ENCODE peak calls at places on chromosomes 13 and 19, in five cellular contexts. One of them, this sample, is unnamed.

GRCh38 chr13:87042946-87043345 is 628.2 kb upstream of the SLITRK5 start:
- DNase-seq in activated B cell treated with CpG ODN at 0.5 μM for 24 hours: no peak
- DNase-seq in uterus: no peak
- DNase-seq in esophagus squamous epithelium: no peak
- DNase-seq in AG09309: no peak
- DNase-seq in this sample: no peak

GRCh38 chr13:109874921-109875454 is 88.6 kb upstream of the IRS2 start:
- DNase-seq in esophagus squamous epithelium: no peak
- DNase-seq in AG09309: peak
- DNase-seq in activated B cell treated with CpG ODN at 0.5 μM for 24 hours: no peak
- DNase-seq in uterus: no peak
- DNase-seq in this sample: no peak

GRCh38 chr13:32734511-32734910 is 148.3 kb downstream of the PDS5B start:
- DNase-seq in esophagus squamous epithelium: no peak
- DNase-seq in activated B cell treated with CpG ODN at 0.5 μM for 24 hours: no peak
- DNase-seq in uterus: no peak
- DNase-seq in AG09309: peak
- DNase-seq in this sample: no peak

GRCh38 chr19:3743486-3743885 is 18.0 kb downstream of the APBA3 start:
- DNase-seq in AG09309: no peak
- DNase-seq in esophagus squamous epithelium: no peak
- DNase-seq in activated B cell treated with CpG ODN at 0.5 μM for 24 hours: no peak
- DNase-seq in uterus: no peak
- DNase-seq in this sample: no peak

GRCh38 chr19:39679056-39679790 is 23.5 kb downstream of the LGALS16 start:
- DNase-seq in AG09309: no peak
- DNase-seq in activated B cell treated with CpG ODN at 0.5 μM for 24 hours: no peak
- DNase-seq in uterus: no peak
- DNase-seq in esophagus squamous epithelium: no peak
- DNase-seq in this sample: no peak

GRCh38 chr19:38409631-38410133 is 6.8 kb downstream of the FAM98C start:
- DNase-seq in esophagus squamous epithelium: no peak
- DNase-seq in activated B cell treated with CpG ODN at 0.5 μM for 24 hours: no peak
- DNase-seq in uterus: no peak
- DNase-seq in AG09309: no peak
- DNase-seq in this sample: no peak

GRCh38 chr19:35911790-35912189 is 3.7 kb upstream of the TYROBP start:
- DNase-seq in uterus: no peak
- DNase-seq in activated B cell treated with CpG ODN at 0.5 μM for 24 hours: no peak
- DNase-seq in AG09309: no peak
- DNase-seq in esophagus squamous epithelium: no peak
- DNase-seq in this sample: no peak

GRCh38 chr13:32246468-32246867 is 68.7 kb downstream of the ZAR1L start:
- DNase-seq in activated B cell treated with CpG ODN at 0.5 μM for 24 hours: no peak
- DNase-seq in esophagus squamous epithelium: no peak
- DNase-seq in uterus: peak
- DNase-seq in AG09309: no peak
- DNase-seq in this sample: no peak

GRCh38 chr13:88176231-88176630 is 505.1 kb downstream of the SLITRK5 start:
- DNase-seq in AG09309: no peak
- DNase-seq in esophagus squamous epithelium: no peak
- DNase-seq in uterus: no peak
- DNase-seq in activated B cell treated with CpG ODN at 0.5 μM for 24 hours: no peak
- DNase-seq in this sample: no peak

GRCh38 chr19:16584825-16585801 is 12.9 kb upstream of the SLC35E1 start:
- DNase-seq in esophagus squamous epithelium: no peak
- DNase-seq in uterus: no peak
- DNase-seq in activated B cell treated with CpG ODN at 0.5 μM for 24 hours: peak
- DNase-seq in AG09309: no peak
- DNase-seq in this sample: no peak

GRCh38 chr19:28960986-28961705 is 251.8 kb downstream of the UQCRFS1 start:
- DNase-seq in activated B cell treated with CpG ODN at 0.5 μM for 24 hours: no peak
- DNase-seq in esophagus squamous epithelium: no peak
- DNase-seq in uterus: no peak
- DNase-seq in AG09309: no peak
- DNase-seq in this sample: no peak

GRCh38 chr13:24150613-24151012 is 9.9 kb upstream of the SPATA13 start:
- DNase-seq in esophagus squamous epithelium: no peak
- DNase-seq in activated B cell treated with CpG ODN at 0.5 μM for 24 hours: no peak
- DNase-seq in AG09309: no peak
- DNase-seq in uterus: no peak
- DNase-seq in this sample: no peak

GRCh38 chr13:75421133-75421532 is 60.8 kb downstream of the TBC1D4 start:
- DNase-seq in esophagus squamous epithelium: no peak
- DNase-seq in AG09309: no peak
- DNase-seq in uterus: no peak
- DNase-seq in activated B cell treated with CpG ODN at 0.5 μM for 24 hours: no peak
- DNase-seq in this sample: no peak

GRCh38 chr19:22882797-22883196 is 50.7 kb downstream of the ZNF723 start:
- DNase-seq in uterus: no peak
- DNase-seq in activated B cell treated with CpG ODN at 0.5 μM for 24 hours: no peak
- DNase-seq in esophagus squamous epithelium: no peak
- DNase-seq in AG09309: no peak
- DNase-seq in this sample: no peak

GRCh38 chr13:29908411-29908810 is 58.0 kb upstream of the UBL3 start:
- DNase-seq in esophagus squamous epithelium: no peak
- DNase-seq in activated B cell treated with CpG ODN at 0.5 μM for 24 hours: no peak
- DNase-seq in AG09309: no peak
- DNase-seq in uterus: no peak
- DNase-seq in this sample: no peak

GRCh38 chr19:51815038-51815437 is 20.1 kb downstream of the FPR3 start:
- DNase-seq in activated B cell treated with CpG ODN at 0.5 μM for 24 hours: no peak
- DNase-seq in AG09309: no peak
- DNase-seq in uterus: no peak
- DNase-seq in esophagus squamous epithelium: no peak
- DNase-seq in this sample: no peak

GRCh38 chr13:89688908-89689307 is 1658.6 kb upstream of the MIR17HG start:
- DNase-seq in uterus: no peak
- DNase-seq in AG09309: no peak
- DNase-seq in esophagus squamous epithelium: no peak
- DNase-seq in activated B cell treated with CpG ODN at 0.5 μM for 24 hours: no peak
- DNase-seq in this sample: no peak

GRCh38 chr19:2394054-2394668 is 33.2 kb downstream of the TIMM13 start:
- DNase-seq in esophagus squamous epithelium: no peak
- DNase-seq in activated B cell treated with CpG ODN at 0.5 μM for 24 hours: no peak
- DNase-seq in AG09309: no peak
- DNase-seq in uterus: no peak
- DNase-seq in this sample: no peak

GRCh38 chr13:27794075-27794691 is 1.9 kb downstream of the GSX1 start:
- DNase-seq in esophagus squamous epithelium: no peak
- DNase-seq in uterus: no peak
- DNase-seq in AG09309: no peak
- DNase-seq in activated B cell treated with CpG ODN at 0.5 μM for 24 hours: no peak
- DNase-seq in this sample: no peak

GRCh38 chr19:16433986-16434385 is 37.8 kb downstream of the EPS15L1 start:
- DNase-seq in uterus: no peak
- DNase-seq in activated B cell treated with CpG ODN at 0.5 μM for 24 hours: no peak
- DNase-seq in AG09309: no peak
- DNase-seq in esophagus squamous epithelium: no peak
- DNase-seq in this sample: no peak

GRCh38 chr13:101703838-101704237 is 251.4 kb downstream of the ITGBL1 start:
- DNase-seq in uterus: no peak
- DNase-seq in activated B cell treated with CpG ODN at 0.5 μM for 24 hours: no peak
- DNase-seq in AG09309: no peak
- DNase-seq in esophagus squamous epithelium: no peak
- DNase-seq in this sample: no peak

GRCh38 chr13:113665582-113666323 is 1.3 kb upstream of the GRK1 start:
- DNase-seq in esophagus squamous epithelium: no peak
- DNase-seq in activated B cell treated with CpG ODN at 0.5 μM for 24 hours: peak
- DNase-seq in AG09309: no peak
- DNase-seq in uterus: peak
- DNase-seq in this sample: no peak

GRCh38 chr13:61600360-61601033 is 184.8 kb upstream of the PCDH20 start:
- DNase-seq in AG09309: no peak
- DNase-seq in esophagus squamous epithelium: no peak
- DNase-seq in uterus: no peak
- DNase-seq in activated B cell treated with CpG ODN at 0.5 μM for 24 hours: no peak
- DNase-seq in this sample: no peak

GRCh38 chr13:39855236-39855635 is 199.8 kb downstream of the COG6 start:
- DNase-seq in AG09309: no peak
- DNase-seq in uterus: no peak
- DNase-seq in esophagus squamous epithelium: no peak
- DNase-seq in activated B cell treated with CpG ODN at 0.5 μM for 24 hours: no peak
- DNase-seq in this sample: no peak

GRCh38 chr13:20191311-20191901 is 1.3 kb downstream of the GJB2 start:
- DNase-seq in uterus: no peak
- DNase-seq in AG09309: no peak
- DNase-seq in activated B cell treated with CpG ODN at 0.5 μM for 24 hours: no peak
- DNase-seq in esophagus squamous epithelium: no peak
- DNase-seq in this sample: no peak

GRCh38 chr19:17576758-17577532 is 21.5 kb downstream of the COLGALT1 start:
- DNase-seq in AG09309: no peak
- DNase-seq in activated B cell treated with CpG ODN at 0.5 μM for 24 hours: no peak
- DNase-seq in uterus: peak
- DNase-seq in esophagus squamous epithelium: no peak
- DNase-seq in this sample: no peak

GRCh38 chr13:113406321-113407102 is 42.6 kb upstream of the GRTP1 start:
- DNase-seq in uterus: no peak
- DNase-seq in esophagus squamous epithelium: no peak
- DNase-seq in activated B cell treated with CpG ODN at 0.5 μM for 24 hours: no peak
- DNase-seq in AG09309: no peak
- DNase-seq in this sample: no peak

GRCh38 chr19:33552191-33552927 is 30.8 kb upstream of the PEPD start:
- DNase-seq in uterus: no peak
- DNase-seq in AG09309: no peak
- DNase-seq in esophagus squamous epithelium: no peak
- DNase-seq in activated B cell treated with CpG ODN at 0.5 μM for 24 hours: no peak
- DNase-seq in this sample: no peak

GRCh38 chr19:10748924-10749434 is 31.1 kb downstream of the DNM2 start:
- DNase-seq in activated B cell treated with CpG ODN at 0.5 μM for 24 hours: no peak
- DNase-seq in uterus: no peak
- DNase-seq in esophagus squamous epithelium: no peak
- DNase-seq in AG09309: no peak
- DNase-seq in this sample: no peak

GRCh38 chr19:13574933-13575332 is 68.7 kb upstream of the CACNA1A start:
- DNase-seq in activated B cell treated with CpG ODN at 0.5 μM for 24 hours: no peak
- DNase-seq in uterus: no peak
- DNase-seq in AG09309: no peak
- DNase-seq in esophagus squamous epithelium: no peak
- DNase-seq in this sample: no peak

GRCh38 chr19:28020631-28021315 is 1192.2 kb downstream of the UQCRFS1 start:
- DNase-seq in uterus: no peak
- DNase-seq in esophagus squamous epithelium: no peak
- DNase-seq in activated B cell treated with CpG ODN at 0.5 μM for 24 hours: no peak
- DNase-seq in AG09309: no peak
- DNase-seq in this sample: no peak

GRCh38 chr13:113855012-113855921 is 8.6 kb downstream of the GAS6 start:
- DNase-seq in AG09309: no peak
- DNase-seq in activated B cell treated with CpG ODN at 0.5 μM for 24 hours: no peak
- DNase-seq in esophagus squamous epithelium: no peak
- DNase-seq in uterus: no peak
- DNase-seq in this sample: no peak

GRCh38 chr13:113562866-113563265 is 21.7 kb upstream of the TFDP1 start:
- DNase-seq in activated B cell treated with CpG ODN at 0.5 μM for 24 hours: no peak
- DNase-seq in uterus: no peak
- DNase-seq in esophagus squamous epithelium: no peak
- DNase-seq in AG09309: no peak
- DNase-seq in this sample: no peak

DNA sequence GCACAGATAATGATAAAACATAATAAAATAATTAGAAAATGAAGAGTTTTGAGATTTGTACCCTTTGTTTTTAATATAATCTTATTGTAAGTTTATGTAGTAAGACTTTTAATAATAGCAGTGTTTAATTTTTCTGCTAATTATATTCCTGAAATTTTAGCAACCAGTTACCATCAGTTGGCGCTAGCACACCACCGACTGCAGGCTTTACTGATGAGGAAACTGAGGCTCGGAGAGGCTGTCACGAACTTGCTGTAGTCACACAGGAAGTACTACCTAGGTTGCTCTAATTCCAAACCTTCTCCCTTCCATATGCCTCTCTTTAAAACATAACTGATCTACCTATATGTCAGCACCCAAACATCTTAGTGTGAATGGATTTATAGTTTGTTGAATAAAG is 1.0 kb upstream of the RFXAP start:
- DNase-seq in activated B cell treated with CpG ODN at 0.5 μM for 24 hours: no peak
- DNase-seq in uterus: no peak
- DNase-seq in AG09309: no peak
- DNase-seq in esophagus squamous epithelium: no peak
- DNase-seq in this sample: no peak
- TF ChIP-seq CTCF in activated B cell treated with CpG ODN at 0.5 μM for 24 hours: no peak
- TF ChIP-seq CTCF in uterus: no peak
- TF ChIP-seq CTCF in AG09309: no peak
- TF ChIP-seq CTCF in esophagus squamous epithelium: no peak
- TF ChIP-seq CTCF in this sample: no peak

GRCh38 chr19:57668635-57669034 is at the start of gene ZSCAN4:
- DNase-seq in uterus: no peak
- DNase-seq in activated B cell treated with CpG ODN at 0.5 μM for 24 hours: no peak
- DNase-seq in esophagus squamous epithelium: no peak
- DNase-seq in AG09309: no peak
- DNase-seq in this sample: no peak

GRCh38 chr19:57664269-57665127 is 4.2 kb upstream of the ZSCAN4 start:
- DNase-seq in activated B cell treated with CpG ODN at 0.5 μM for 24 hours: peak
- DNase-seq in AG09309: no peak
- DNase-seq in esophagus squamous epithelium: no peak
- DNase-seq in uterus: peak
- DNase-seq in this sample: no peak

GRCh38 chr19:57665261-57665806 is 3.4 kb upstream of the ZSCAN4 start:
- DNase-seq in esophagus squamous epithelium: no peak
- DNase-seq in uterus: no peak
- DNase-seq in AG09309: no peak
- DNase-seq in activated B cell treated with CpG ODN at 0.5 μM for 24 hours: no peak
- DNase-seq in this sample: no peak

GRCh38 chr19:57671124-57671895 is 2.6 kb downstream of the ZSCAN4 start:
- DNase-seq in activated B cell treated with CpG ODN at 0.5 μM for 24 hours: no peak
- DNase-seq in uterus: no peak
- DNase-seq in AG09309: no peak
- DNase-seq in esophagus squamous epithelium: no peak
- DNase-seq in this sample: no peak

DNA sequence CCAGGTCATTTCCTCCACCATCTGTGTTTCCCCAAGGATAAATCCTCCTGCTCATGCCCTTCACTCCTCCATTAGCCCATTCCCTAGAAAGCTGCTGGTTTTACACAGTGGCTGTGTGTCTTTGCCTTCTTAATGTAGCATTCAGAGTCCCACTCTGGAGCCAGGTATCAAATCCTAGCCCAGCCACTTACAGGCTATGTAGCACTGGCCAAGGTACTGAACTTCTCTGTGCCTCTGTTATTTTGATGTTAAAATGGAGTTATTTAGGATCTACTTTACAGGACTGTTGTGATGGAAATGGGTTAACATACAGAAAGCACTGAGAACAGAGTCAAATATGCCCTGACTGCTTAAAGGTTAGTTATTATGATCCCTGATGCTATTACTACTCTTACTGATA is 1.5 kb upstream of the ZSCAN4 start:
- DNase-seq in esophagus squamous epithelium: no peak
- DNase-seq in AG09309: no peak
- DNase-seq in uterus: no peak
- DNase-seq in activated B cell treated with CpG ODN at 0.5 μM for 24 hours: no peak
- DNase-seq in this sample: no peak
- TF ChIP-seq CTCF in esophagus squamous epithelium: no peak
- TF ChIP-seq CTCF in AG09309: no peak
- TF ChIP-seq CTCF in uterus: no peak
- TF ChIP-seq CTCF in activated B cell treated with CpG ODN at 0.5 μM for 24 hours: no peak
- TF ChIP-seq CTCF in this sample: no peak

GRCh38 chr13:100511422-100511821 is 77.2 kb downstream of the GGACT start:
- DNase-seq in AG09309: no peak
- DNase-seq in esophagus squamous epithelium: no peak
- DNase-seq in uterus: no peak
- DNase-seq in activated B cell treated with CpG ODN at 0.5 μM for 24 hours: no peak
- DNase-seq in this sample: no peak
- TF ChIP-seq CTCF in AG09309: no peak
- TF ChIP-seq CTCF in esophagus squamous epithelium: no peak
- TF ChIP-seq CTCF in uterus: no peak
- TF ChIP-seq CTCF in activated B cell treated with CpG ODN at 0.5 μM for 24 hours: no peak
- TF ChIP-seq CTCF in this sample: no peak

GRCh38 chr19:50155520-50156109 is 7.5 kb downstream of the IZUMO2 start:
- DNase-seq in esophagus squamous epithelium: no peak
- DNase-seq in uterus: no peak
- DNase-seq in activated B cell treated with CpG ODN at 0.5 μM for 24 hours: no peak
- DNase-seq in AG09309: no peak
- DNase-seq in this sample: no peak
- TF ChIP-seq CTCF in esophagus squamous epithelium: no peak
- TF ChIP-seq CTCF in uterus: no peak
- TF ChIP-seq CTCF in activated B cell treated with CpG ODN at 0.5 μM for 24 hours: no peak
- TF ChIP-seq CTCF in AG09309: no peak
- TF ChIP-seq CTCF in this sample: no peak